ENCODE peak calls at places on chromosomes 12 and 14, in six cellular contexts. V is GM12878, N is K562, W is H1, U is HepG2, J is SK-N-SH. X is an unnamed sample.

GRCh38 chr12:79455314-79455713 is 235.4 kb downstream of the PAWR start:
- DNase-seq in V (no peak), N (no peak), W (no peak), U (no peak), J (no peak), X (no peak)

GRCh38 chr14:89586258-89587127 is 169.5 kb upstream of the FOXN3 start:
- DNase-seq in V (no peak), N (no peak), W (no peak), U (no peak), J (no peak), X (no peak)

GRCh38 chr12:32155911-32156585 is 49.4 kb downstream of the BICD1 start:
- DNase-seq in V (no peak), N (peak), W (no peak), U (no peak), J (peak), X (no peak)

GRCh38 chr12:123063535-123063934 is 83.1 kb downstream of the ARL6IP4 start:
- DNase-seq in V (no peak), N (peak), W (peak), U (peak), J (peak), X (peak)

GRCh38 chr12:108724054-108724889 is 7.0 kb downstream of the CORO1C start:
- DNase-seq in V (no peak), N (peak), W (no peak), U (no peak), J (no peak), X (no peak)

GRCh38 chr12:128729628-128730121 is 94.1 kb downstream of the SLC15A4 start:
- DNase-seq in V (no peak), N (peak), W (no peak), U (peak), J (no peak), X (no peak)

GRCh38 chr14:77979666-77980351 is 179.9 kb downstream of the ADCK1 start:
- DNase-seq in V (no peak), N (peak), W (no peak), U (peak), J (peak), X (no peak)

GRCh38 chr14:28571636-28572035 is 195.0 kb upstream of the FOXG1 start:
- DNase-seq in V (no peak), N (no peak), W (no peak), U (no peak), J (no peak), X (no peak)

GRCh38 chr12:131121705-131122405 is 168.1 kb downstream of the ADGRD1 start:
- DNase-seq in V (no peak), N (peak), W (no peak), U (no peak), J (no peak), X (no peak)

GRCh38 chr14:94180655-94181271 is 6.6 kb downstream of the PPP4R4 start:
- DNase-seq in V (peak), N (peak), W (no peak), U (peak), J (peak), X (no peak)

DNA sequence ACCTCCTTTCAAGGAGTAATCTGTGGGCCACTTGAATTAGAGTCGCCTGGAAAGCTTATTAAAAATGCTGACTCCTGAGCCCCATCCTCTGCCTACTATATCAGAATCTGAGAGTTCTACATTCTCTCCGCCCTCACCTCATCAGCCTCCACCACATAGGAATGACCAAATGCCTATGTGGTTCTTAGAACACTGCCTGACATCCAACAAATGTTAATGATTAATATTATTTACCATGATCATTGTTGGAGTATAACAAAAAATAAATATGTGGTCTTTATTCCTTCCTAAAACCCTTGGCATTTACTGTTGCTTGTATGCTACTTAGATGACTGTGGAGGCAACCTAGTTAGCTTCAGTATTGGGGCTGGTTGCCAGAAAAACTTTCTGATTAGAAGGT is 91.9 kb downstream of the BBS10 start:
- DNase-seq in V (no peak), N (no peak), W (no peak), U (no peak), J (no peak), X (no peak)
- TF ChIP-seq CTCF in V (no peak), N (no peak), W (no peak), U (no peak), J (no peak), X (no peak)

GRCh38 chr12:9248435-9248834 is 40.2 kb upstream of the PZP start:
- DNase-seq in V (no peak), N (no peak), W (no peak), U (no peak), J (no peak), X (no peak)
- TF ChIP-seq GABPA in V (no peak), N (no peak), W (no peak), U (no peak), J (no peak), X (no peak)

GRCh38 chr12:24649209-24649608 is 299.7 kb downstream of the BCAT1 start:
- DNase-seq in V (no peak), N (no peak), W (no peak), U (no peak), J (no peak), X (no peak)
- TF ChIP-seq POLR2AphosphoS5 in V (no peak), N (no peak), W (no peak), U (no peak), J (no peak), X (no peak)

DNA sequence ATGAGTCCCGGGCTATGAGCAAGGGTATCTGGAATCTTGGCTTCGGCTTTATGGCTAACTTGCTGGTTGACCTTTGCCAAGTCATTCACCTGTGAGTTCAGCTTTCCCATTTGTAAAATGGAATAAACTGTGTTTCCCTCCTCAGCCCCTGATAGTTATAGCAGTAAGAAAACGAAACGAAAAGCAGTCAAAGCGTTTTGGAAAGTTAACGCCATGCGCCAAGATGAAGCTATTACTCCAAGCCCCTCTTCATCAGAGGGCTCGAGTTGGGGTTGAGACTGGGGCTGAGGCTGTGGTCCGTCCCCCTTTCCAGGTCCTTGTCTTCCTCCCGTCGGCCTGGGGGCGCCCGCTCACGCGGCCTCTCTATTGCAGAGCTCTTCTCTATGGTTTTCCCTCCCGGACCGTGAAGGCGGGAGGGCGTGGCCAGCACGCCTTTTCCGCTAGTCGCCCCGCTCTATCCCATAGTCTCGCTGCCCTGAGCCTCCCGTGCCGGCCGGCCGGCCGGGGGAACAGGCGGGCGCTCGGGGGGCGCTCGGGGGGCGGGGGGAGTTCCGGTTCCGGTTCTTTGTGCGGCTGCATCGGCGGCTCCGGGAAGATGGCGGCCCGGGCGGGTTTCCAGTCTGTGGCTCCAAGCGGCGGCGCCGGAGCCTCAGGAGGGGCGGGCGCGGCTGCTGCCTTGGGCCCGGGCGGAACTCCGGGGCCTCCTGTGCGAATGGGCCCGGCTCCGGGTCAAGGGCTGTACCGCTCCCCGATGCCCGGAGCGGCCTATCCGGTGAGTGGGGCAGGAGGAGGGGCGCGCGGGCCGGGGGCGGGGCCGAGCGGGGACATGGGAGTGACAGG is at the start of gene SMARCD1:
- DNase-seq in V (peak), N (peak), W (peak), U (peak), J (peak), X (peak)
- TF ChIP-seq CTCF in V (peak), N (peak), W (peak), U (peak), J (peak), X (peak)

GRCh38 chr14:65287264-65288131 is 125.0 kb upstream of the FUT8 start:
- DNase-seq in V (no peak), N (no peak), W (no peak), U (no peak), J (no peak), X (peak)
- TF ChIP-seq GABPA in V (peak), N (no peak), W (no peak), U (no peak), J (no peak), X (no peak)

GRCh38 chr12:8818526-8818925 is 3.9 kb upstream of the A2ML1 start:
- DNase-seq in V (no peak), N (no peak), W (no peak), U (no peak), J (no peak), X (no peak)

GRCh38 chr12:8817856-8818255 is 4.6 kb upstream of the A2ML1 start:
- DNase-seq in V (no peak), N (no peak), W (no peak), U (no peak), J (no peak), X (no peak)

GRCh38 chr12:8823565-8824300 is 1.3 kb downstream of the A2ML1 start:
- DNase-seq in V (no peak), N (peak), W (no peak), U (no peak), J (peak), X (peak)

GRCh38 chr12:8819676-8819980 is 2.8 kb upstream of the A2ML1 start:
- DNase-seq in V (no peak), N (peak), W (no peak), U (no peak), J (no peak), X (no peak)

DNA sequence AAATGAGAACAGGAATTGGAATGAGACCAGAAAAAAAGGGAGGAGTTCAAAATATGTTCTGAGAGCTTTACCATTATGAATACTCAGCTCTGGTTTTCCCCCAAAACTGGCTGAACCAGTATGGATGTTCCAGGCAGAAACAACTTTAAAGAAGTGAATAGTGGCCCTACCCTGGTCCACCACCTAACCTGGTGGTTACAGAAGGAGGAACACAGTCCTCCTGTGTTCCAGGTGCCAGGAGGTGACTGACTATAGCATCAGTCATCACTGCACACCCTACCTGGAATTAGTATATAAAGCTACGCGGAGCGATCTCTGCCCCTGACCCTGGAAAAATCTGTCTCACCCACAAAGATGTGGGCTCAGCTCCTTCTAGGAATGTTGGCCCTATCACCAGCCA is at the start of gene A2ML1:
- DNase-seq in V (no peak), N (no peak), W (no peak), U (no peak), J (no peak), X (no peak)
- TF ChIP-seq POLR2AphosphoS5 in V (no peak), N (no peak), W (no peak), U (no peak), J (no peak), X (no peak)

GRCh38 chr12:74412607-74413230 is 124.9 kb upstream of the ATXN7L3B start:
- DNase-seq in V (no peak), N (peak), W (no peak), U (peak), J (no peak), X (no peak)

GRCh38 chr12:74418573-74418972 is 119.1 kb upstream of the ATXN7L3B start:
- DNase-seq in V (no peak), N (no peak), W (no peak), U (no peak), J (no peak), X (no peak)

DNA sequence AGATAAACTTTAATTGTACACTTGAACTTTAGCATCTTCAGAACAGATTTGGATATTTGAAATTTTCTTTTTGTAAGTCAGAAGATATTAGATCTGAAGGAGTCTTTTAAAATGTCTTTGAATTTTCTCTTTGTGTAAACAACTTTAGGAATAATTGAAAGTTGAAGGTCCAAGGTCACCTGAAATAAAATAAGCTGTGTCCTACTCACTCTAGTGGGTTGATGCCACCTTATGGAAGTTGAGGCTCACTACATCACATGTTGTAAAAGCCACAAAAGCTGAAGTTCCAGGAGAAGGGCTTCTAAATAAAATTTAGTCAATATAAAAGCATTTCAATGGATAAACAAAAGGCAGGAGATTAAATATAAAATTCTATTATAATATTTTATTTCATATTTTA is 122.0 kb upstream of the ATXN7L3B start:
- DNase-seq in V (no peak), N (peak), W (no peak), U (peak), J (peak), X (no peak)
- TF ChIP-seq CTCF in V (peak), N (peak), W (peak), U (peak), J (peak), X (peak)

DNA sequence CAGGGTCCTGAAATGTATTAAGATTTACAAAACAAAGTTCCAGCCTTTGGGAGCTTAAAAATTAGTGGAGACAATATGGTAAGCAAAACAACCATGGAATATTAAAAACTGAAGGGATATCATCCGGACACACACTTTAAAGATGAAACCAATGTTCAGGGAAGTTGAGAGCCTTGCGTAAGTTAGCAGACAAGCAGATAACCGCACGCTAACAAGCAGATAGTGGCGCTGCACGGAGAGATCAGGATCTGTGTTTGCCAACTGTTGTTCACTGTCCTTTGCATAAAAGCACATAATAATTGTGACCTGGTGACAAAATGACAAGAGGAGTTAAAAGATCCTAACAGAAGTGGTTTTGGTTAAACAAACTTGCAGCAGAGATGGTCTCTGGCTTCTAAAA is 14.3 kb upstream of the TMEM229B start:
- DNase-seq in V (no peak), N (no peak), W (no peak), U (no peak), J (no peak), X (no peak)
- TF ChIP-seq GABPA in V (no peak), N (no peak), W (no peak), U (no peak), J (no peak), X (no peak)

X was measured in HL-60.